ENCODE peak calls at places on chromosomes 2 and 18, in four cellular contexts. W is fibroblast of mammary gland, P is suprapubic skin, N is heart right ventricle. A is an unnamed sample.

GRCh38 chr2:135052997-135053474 is 944 bp downstream of the RAB3GAP1 start:
- DNase-seq in W (no peak), P (no peak), N (no peak), A (no peak)

GRCh38 chr2:191436368-191437055 is 191.3 kb downstream of the MYO1B start:
- DNase-seq in W (no peak), P (no peak), N (no peak), A (no peak)

GRCh38 chr2:137886432-137886831 is 77.8 kb upstream of the HNMT start:
- DNase-seq in W (no peak), P (no peak), N (no peak), A (no peak)

GRCh38 chr18:22173221-22173927 is 4.0 kb downstream of the GATA6 start:
- DNase-seq in W (no peak), P (no peak), N (no peak), A (no peak)

GRCh38 chr2:169775765-169776482 is 22.7 kb upstream of the SSB start:
- DNase-seq in W (peak; percentile 58), P (no peak), N (no peak), A (peak; percentile 87)

GRCh38 chr2:190578158-190579057 is 43.9 kb upstream of the NEMP2 start:
- DNase-seq in W (peak; percentile 37), P (no peak), N (peak; percentile 73), A (peak; percentile 53)

GRCh38 chr2:162297925-162298552 is 20.4 kb downstream of the IFIH1 start:
- DNase-seq in W (peak; percentile 84), P (no peak), N (peak; percentile 83), A (peak; percentile 53)

GRCh38 chr18:65934874-65935273 is 184.1 kb downstream of the CDH7 start:
- DNase-seq in W (no peak), P (no peak), N (no peak), A (no peak)

GRCh38 chr18:29449424-29449823 is 1272.5 kb upstream of the CDH2 start:
- DNase-seq in W (peak; percentile 60), P (no peak), N (no peak), A (no peak)

GRCh38 chr2:234308814-234309195 is 188.1 kb downstream of the ARL4C start:
- DNase-seq in W (peak; percentile 54), P (no peak), N (peak; percentile 44), A (no peak)

DNA sequence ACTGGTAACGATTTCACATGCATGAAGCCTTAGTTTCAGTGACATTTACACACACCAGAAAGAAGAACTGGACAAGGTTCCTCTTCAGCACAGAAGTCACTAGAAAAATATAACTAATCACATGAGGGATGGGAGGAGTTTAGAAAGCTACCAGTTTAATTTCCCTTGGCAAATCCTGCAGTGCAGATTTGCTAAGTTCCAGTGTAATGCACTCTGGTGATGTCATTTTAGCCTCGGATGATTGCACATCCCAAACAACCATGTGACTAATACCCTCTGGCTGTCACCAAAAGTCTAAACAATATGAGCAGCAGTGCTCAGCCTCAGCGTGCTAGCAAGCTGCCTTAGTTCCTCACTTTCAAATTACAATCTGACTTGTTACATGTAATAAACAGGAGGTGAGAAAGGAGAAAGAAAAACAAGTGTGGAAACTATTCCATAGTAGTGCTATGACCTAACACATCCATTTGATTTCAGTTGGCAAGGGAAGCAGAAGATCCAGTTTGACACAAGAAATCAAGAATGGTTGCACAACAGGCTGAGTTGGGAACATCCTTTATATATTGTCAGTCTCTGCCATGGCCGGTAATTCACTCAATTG is 35.3 kb upstream of the PPP1CB start:
- DNase-seq in W (peak; percentile 98), P (no peak), N (peak; percentile 40), A (peak; percentile 77)
- H3K4me3 ChIP-seq in W (no peak overlapping the region), P (no peak overlapping the region), N (no peak overlapping the region), A (no peak overlapping the region)

GRCh38 chr18:75854174-75854573 is 426.7 kb upstream of the SMIM21 start:
- DNase-seq in W (no peak), P (no peak), N (no peak), A (peak; percentile 3)
- TF ChIP-seq CTCF in W (peak; percentile 11), P (no peak), N (peak; percentile 18), A (peak; percentile 62)

GRCh38 chr18:79988925-79989361 is 580 bp upstream of the TXNL4A start:
- DNase-seq in W (peak; percentile 55), P (no peak), N (peak; percentile 27), A (no peak)
- H3K4me3 ChIP-seq in W (peak overlapping the region; percentile 74), P (peak overlapping the region; percentile 98), N (peak overlapping the region; percentile 86), A (peak overlapping the region; percentile 93)

GRCh38 chr18:59783138-59783537 is 85.9 kb upstream of the CCBE1 start:
- DNase-seq in W (peak; percentile 88), P (no peak), N (no peak), A (peak; percentile 73)
- TF ChIP-seq CTCF in W (peak; percentile 71), P (peak; percentile 30), N (peak; percentile 27), A (peak; percentile 74)

DNA sequence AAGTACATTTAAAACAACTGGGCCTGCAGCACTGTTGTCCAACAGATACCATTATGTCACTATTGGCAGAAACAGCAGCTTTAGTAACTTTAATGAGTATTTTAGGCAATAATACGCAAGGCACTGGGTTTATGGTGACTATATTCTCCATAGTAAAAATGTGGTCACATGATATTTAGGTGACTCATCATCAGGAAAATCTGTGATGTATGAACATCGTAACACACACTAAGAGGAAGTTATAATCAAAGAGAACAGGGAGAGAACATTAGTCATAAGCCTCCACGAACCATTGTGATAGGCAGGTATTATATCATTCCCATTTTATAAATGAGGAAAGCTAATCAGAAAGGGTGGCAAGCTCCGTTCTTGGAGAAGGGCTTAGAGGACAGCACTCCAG is 36.9 kb downstream of the RAPH1 start:
- DNase-seq in W (peak; percentile 93), P (no peak), N (no peak), A (peak; percentile 60)
- H3K4me3 ChIP-seq in W (no peak overlapping the region), P (no peak overlapping the region), N (no peak overlapping the region), A (no peak overlapping the region)

GRCh38 chr2:70132244-70133126 is 45.2 kb downstream of the PCBP1 start:
- DNase-seq in W (peak; percentile 76), P (no peak), N (peak; percentile 61), A (no peak)
- TF ChIP-seq CTCF in W (no peak), P (no peak), N (no peak), A (no peak)

DNA sequence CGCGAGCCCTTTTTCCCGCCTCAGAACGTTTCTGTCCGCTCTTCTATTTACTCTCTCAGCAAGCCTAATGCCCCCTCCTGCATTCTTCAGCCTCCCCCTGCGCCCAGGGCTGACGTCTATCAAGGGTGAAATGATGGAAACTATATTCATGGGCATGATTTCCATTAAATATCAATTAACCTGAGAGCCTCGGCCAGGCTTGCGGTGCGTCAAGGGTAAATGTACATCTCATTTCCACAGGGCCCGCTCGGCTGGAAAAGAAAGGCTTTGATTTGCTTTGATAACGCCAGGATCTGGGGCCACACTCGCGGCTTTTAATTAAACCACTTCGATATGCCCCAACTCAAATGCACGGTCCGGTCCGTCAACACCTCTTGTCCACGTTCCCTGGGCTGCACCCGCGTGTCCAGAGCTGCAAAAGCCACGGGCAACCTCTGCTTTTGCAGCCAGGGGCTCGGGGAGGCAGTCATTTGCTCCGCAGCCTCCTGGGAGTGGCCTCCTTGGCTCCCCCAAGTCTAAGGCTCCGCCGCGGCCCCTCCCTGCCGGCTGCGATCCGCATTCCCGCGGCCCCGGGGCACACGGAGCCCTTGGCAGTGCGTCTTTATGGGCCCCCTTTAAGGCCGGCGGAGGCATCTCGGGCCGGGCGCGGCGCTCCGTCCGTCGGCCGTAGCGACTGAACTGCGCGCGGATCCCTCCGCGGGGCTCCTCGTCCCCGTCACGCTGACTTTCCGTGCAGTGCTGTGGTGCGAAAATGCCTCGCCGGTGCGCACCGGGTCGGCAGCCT is at the start of gene HOXD8:
- DNase-seq in W (peak; percentile 88), P (no peak), N (no peak), A (no peak)
- H3K4me3 ChIP-seq in W (peak within 1 kb of the TSS; percentile 71), P (peak within 1 kb of the TSS; percentile 65), N (no peak within 1 kb of the TSS), A (peak within 1 kb of the TSS; percentile 11)

GRCh38 chr18:7038330-7038846 is 79.2 kb downstream of the LAMA1 start:
- DNase-seq in W (peak; percentile 99), P (peak; percentile 95), N (peak; percentile 46), A (peak; percentile 83)
- TF ChIP-seq CTCF in W (peak; percentile 72), P (peak; percentile 62), N (peak; percentile 38), A (peak; percentile 81)

GRCh38 chr2:238528953-238529781 is 102.4 kb downstream of the ASB1 start:
- DNase-seq in W (peak; percentile 54), P (no peak), N (no peak), A (peak; percentile 92)
- H3K4me3 ChIP-seq in W (no peak overlapping the region), P (no peak overlapping the region), N (no peak overlapping the region), A (no peak overlapping the region)